ENCODE peak calls at places on chromosomes 7 and 10, in eight cellular contexts. J is progenitor cell of endocrine pancreas, L is epithelial cell of esophagus, R is AG10803, H is pancreas, B is endothelial cell, U is neural crest cell, M is HFFc6. Z is an unnamed sample.

GRCh38 chr7:87359366-87359765 is 13.9 kb downstream of the CROT start:
- DNase-seq in M (peak; percentile 43), B (no peak), U (no peak), H (no peak), R (peak; percentile 36), L (peak; percentile 83), J (no peak), Z (peak; percentile 74)

GRCh38 chr10:70317943-70318318 is 34.1 kb upstream of the NPFFR1 start:
- DNase-seq in M (no peak), H (no peak), L (no peak), B (no peak), J (no peak), U (no peak), R (no peak), Z (no peak)

GRCh38 chr7:85038466-85038865 is 148.4 kb downstream of the SEMA3D start:
- DNase-seq in B (no peak), U (no peak), R (no peak), L (no peak), M (no peak), J (no peak), H (no peak), Z (no peak)

GRCh38 chr10:53690556-53691240 is 918.1 kb upstream of the MBL2 start:
- DNase-seq in M (no peak), J (no peak), U (no peak), B (no peak), R (no peak), H (no peak), L (peak; percentile 11), Z (no peak)

GRCh38 chr7:66693331-66693730 is 47.2 kb upstream of the RABGEF1 start:
- DNase-seq in M (no peak), U (no peak), J (no peak), H (no peak), R (no peak), B (no peak), L (no peak), Z (no peak)

GRCh38 chr7:116259821-116260440 is 49.6 kb downstream of the TES start:
- DNase-seq in R (peak; percentile 91), M (peak; percentile 84), L (peak; percentile 95), J (no peak), B (no peak), H (no peak), U (no peak), Z (no peak)

GRCh38 chr7:30702200-30702599 is 19.9 kb upstream of the CRHR2 start:
- DNase-seq in H (no peak), U (no peak), J (no peak), R (no peak), B (no peak), M (no peak), L (peak; percentile 6), Z (no peak)

GRCh38 chr10:48603421-48604038 is 1.3 kb downstream of the ARHGAP22 start:
- DNase-seq in U (no peak), J (no peak), R (no peak), B (no peak), M (no peak), L (no peak), H (no peak), Z (no peak)

GRCh38 chr7:51288896-51289607 is 27.6 kb downstream of the COBL start:
- DNase-seq in U (no peak), H (no peak), B (no peak), M (no peak), R (no peak), J (no peak), L (no peak), Z (no peak)

GRCh38 chr7:135843214-135843613 is 94.6 kb upstream of the FAM180A start:
- DNase-seq in J (no peak), L (no peak), U (no peak), H (no peak), M (no peak), B (no peak), R (no peak), Z (no peak)

GRCh38 chr10:63169063-63169462 is 35.9 kb downstream of the NRBF2 start:
- DNase-seq in L (no peak), R (no peak), B (no peak), U (no peak), H (no peak), M (no peak), J (no peak), Z (no peak)

GRCh38 chr7:132941433-132941832 is 140.5 kb downstream of the CHCHD3 start:
- DNase-seq in B (no peak), L (no peak), H (no peak), U (no peak), R (no peak), J (no peak), M (no peak), Z (no peak)

GRCh38 chr10:77833225-77833624 is 93.3 kb downstream of the DLG5 start:
- DNase-seq in U (no peak), J (no peak), R (no peak), M (no peak), L (no peak), B (no peak), H (no peak), Z (no peak)

DNA sequence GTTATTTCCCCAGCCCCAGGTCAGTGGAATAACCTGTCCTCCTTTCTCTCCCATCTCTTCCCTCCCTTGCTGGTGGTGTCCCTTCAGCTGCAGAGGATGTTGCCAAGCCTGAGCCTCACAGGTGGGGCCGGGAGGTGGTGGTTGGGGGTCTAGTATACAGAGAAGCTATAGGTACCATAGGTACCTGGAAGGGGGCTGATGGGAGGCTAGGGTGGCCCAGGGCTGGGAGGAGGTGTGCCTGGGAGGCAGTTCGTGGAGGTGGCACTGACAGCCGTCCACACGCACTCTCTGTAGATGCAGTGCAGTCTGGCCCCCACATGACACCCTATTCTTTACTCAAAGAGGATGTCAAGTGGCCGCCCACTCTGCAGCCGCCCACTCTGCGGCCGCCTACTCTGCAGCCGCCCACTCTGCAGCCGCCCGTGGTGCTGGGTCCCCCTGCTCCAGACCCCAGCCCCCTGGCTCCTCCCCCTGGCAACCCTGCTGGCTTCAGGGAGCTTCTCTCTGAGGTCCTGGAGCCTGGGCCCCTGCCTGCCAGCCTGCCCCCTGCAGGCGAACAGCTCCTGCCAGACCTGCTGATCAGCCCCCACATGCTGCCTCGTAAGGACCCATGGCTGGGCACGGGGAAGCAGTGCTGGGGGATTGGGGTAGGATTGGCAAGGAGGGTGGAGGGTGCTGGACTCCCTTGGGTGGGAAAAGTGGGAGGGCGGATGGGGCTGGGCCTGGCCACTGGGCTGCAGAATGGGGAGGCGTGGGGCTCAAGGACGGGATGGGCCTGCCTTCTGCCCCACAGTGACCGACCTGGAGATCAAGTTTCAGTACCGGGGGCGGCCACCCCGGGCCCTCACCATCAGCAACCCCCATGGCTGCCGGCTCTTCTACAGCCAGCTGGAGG is 9.5 kb downstream of the IRF5 start:
- DNase-seq in U (no peak), J (no peak), M (no peak), R (no peak), L (no peak), B (no peak), H (no peak), Z (no peak)
- TF ChIP-seq CTCF in U (peak; percentile 27), J (no peak), M (peak; percentile 55), R (no peak), L (peak; percentile 8), B (peak; percentile 26), H (no peak), Z (peak; percentile 6)

DNA sequence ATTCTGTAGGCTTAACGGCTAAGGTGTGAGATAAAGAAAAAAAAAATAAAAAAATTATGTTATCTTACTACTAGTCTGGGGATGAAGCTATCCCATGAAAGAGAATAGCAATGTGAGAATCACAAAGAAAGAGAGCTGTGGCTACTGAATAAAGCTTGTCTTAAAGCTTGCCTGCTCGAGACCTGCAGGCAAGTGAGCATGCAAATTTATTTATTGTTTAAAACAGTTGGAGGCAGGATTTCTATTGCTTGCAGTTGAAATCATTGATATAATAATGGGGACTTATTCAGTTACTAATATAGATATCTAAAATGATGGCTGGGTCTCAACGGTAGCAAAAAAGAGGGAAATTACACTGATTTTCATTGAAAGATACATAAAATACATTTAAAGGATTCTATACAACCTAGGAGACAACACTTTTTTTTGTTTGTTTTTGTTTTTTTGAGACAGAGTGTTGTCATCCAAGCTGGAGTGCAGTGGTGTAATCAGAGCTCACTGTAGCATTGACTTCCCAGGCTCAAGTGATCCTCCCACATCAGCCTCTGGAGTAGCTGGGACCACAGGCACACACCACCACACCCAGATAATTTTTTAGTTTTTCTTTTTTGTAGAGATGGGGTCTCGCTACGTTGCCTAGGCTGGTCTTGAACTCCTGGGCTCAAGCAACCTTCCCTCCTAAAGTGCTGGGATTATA is 144.5 kb upstream of the FEZF1 start:
- DNase-seq in M (no peak), B (no peak), R (no peak), H (no peak), L (no peak), J (no peak), U (no peak), Z (no peak)
- TF ChIP-seq CTCF in M (no peak), B (no peak), R (no peak), H (no peak), L (no peak), J (no peak), U (no peak), Z (no peak)

GRCh38 chr7:4753610-4754432 is 21.6 kb upstream of the AP5Z1 start:
- DNase-seq in H (peak; percentile 83), J (peak; percentile 79), R (peak; percentile 28), M (peak; percentile 25), U (peak; percentile 75), L (peak; percentile 82), B (peak; percentile 82), Z (no peak)
- TF ChIP-seq CTCF in H (peak; percentile 75), J (peak; percentile 98), R (peak; percentile 77), M (peak; percentile 96), U (peak; percentile 93), L (peak; percentile 87), B (peak; percentile 90), Z (peak; percentile 88)

GRCh38 chr7:86148501-86148900 is 495.2 kb upstream of the GRM3 start:
- DNase-seq in B (no peak), J (no peak), R (no peak), L (no peak), M (no peak), U (no peak), H (no peak), Z (no peak)
- TF ChIP-seq CTCF in B (no peak), J (no peak), R (no peak), L (no peak), M (no peak), U (no peak), H (no peak), Z (no peak)

GRCh38 chr7:157299613-157300405 is 37.0 kb upstream of the DNAJB6 start:
- DNase-seq in J (no peak), R (peak; percentile 42), B (no peak), H (no peak), U (no peak), M (no peak), L (peak; percentile 57), Z (no peak)
- TF ChIP-seq CTCF in J (no peak), R (peak; percentile 9), B (no peak), H (no peak), U (no peak), M (no peak), L (no peak), Z (no peak)

DNA sequence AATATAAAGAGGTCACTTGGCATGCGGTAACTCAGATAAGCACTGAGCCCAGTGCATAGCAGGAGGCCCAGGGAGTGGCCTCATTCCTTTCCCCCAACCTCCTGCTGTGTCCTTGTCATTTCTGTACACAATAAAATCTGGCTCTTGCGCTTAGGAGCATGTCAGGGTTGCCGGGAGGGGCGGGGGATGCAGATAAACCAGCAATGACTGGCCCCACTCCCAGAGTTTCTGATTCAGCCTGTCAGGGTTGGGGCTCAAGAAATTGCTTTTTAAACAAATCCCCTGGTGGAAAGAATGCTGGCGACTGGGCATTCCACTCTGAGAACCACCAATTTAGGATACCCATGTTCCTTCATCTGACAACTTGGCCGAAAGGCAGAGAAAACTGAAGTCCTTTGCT is 376.5 kb downstream of the TCERG1L start:
- DNase-seq in B (no peak), J (no peak), R (no peak), M (no peak), U (no peak), L (no peak), H (peak; percentile 55), Z (no peak)
- TF ChIP-seq CTCF in B (no peak), J (peak; percentile 44), R (no peak), M (no peak), U (peak; percentile 28), L (no peak), H (no peak), Z (no peak)